ENCODE peak calls at places on chromosome 14, in nine cellular contexts. One of them, this sample, is unnamed.

GRCh38 chr14:55000381-55000780 is 26.5 kb downstream of the WDHD1 start:
- DNase-seq in RWPE1: no peak
- DNase-seq in T-helper 2 cell: peak
- DNase-seq in lung: no peak
- DNase-seq in ELR: no peak
- DNase-seq in activated T-cell treated with anti-CD3 and anti-CD28 coated beads for 1 hour: no peak
- DNase-seq in NCI-H510A treated with DMSO at 0.1 percent for 48 hours: no peak
- DNase-seq in Calu3: no peak
- DNase-seq in mucosa of gallbladder: no peak
- DNase-seq in this sample: no peak

GRCh38 chr14:103910262-103910935 is 17.9 kb upstream of the TDRD9 start:
- DNase-seq in RWPE1: peak
- DNase-seq in T-helper 2 cell: peak
- DNase-seq in lung: peak
- DNase-seq in ELR: peak
- DNase-seq in activated T-cell treated with anti-CD3 and anti-CD28 coated beads for 1 hour: peak
- DNase-seq in NCI-H510A treated with DMSO at 0.1 percent for 48 hours: peak
- DNase-seq in Calu3: peak
- DNase-seq in mucosa of gallbladder: peak
- DNase-seq in this sample: peak

GRCh38 chr14:101134161-101134631 is 230.7 kb upstream of the RTL1 start:
- DNase-seq in RWPE1: no peak
- DNase-seq in T-helper 2 cell: no peak
- DNase-seq in lung: peak
- DNase-seq in ELR: no peak
- DNase-seq in activated T-cell treated with anti-CD3 and anti-CD28 coated beads for 1 hour: no peak
- DNase-seq in NCI-H510A treated with DMSO at 0.1 percent for 48 hours: no peak
- DNase-seq in Calu3: no peak
- DNase-seq in mucosa of gallbladder: peak
- DNase-seq in this sample: no peak

GRCh38 chr14:22070119-22070982 is 396.7 kb upstream of the OR4E1 start:
- DNase-seq in RWPE1: peak
- DNase-seq in T-helper 2 cell: peak
- DNase-seq in lung: no peak
- DNase-seq in ELR: no peak
- DNase-seq in activated T-cell treated with anti-CD3 and anti-CD28 coated beads for 1 hour: peak
- DNase-seq in NCI-H510A treated with DMSO at 0.1 percent for 48 hours: no peak
- DNase-seq in Calu3: no peak
- DNase-seq in mucosa of gallbladder: no peak
- DNase-seq in this sample: peak

GRCh38 chr14:85934886-85935254 is 404.9 kb downstream of the FLRT2 start:
- DNase-seq in RWPE1: no peak
- DNase-seq in T-helper 2 cell: no peak
- DNase-seq in lung: no peak
- DNase-seq in ELR: no peak
- DNase-seq in activated T-cell treated with anti-CD3 and anti-CD28 coated beads for 1 hour: no peak
- DNase-seq in NCI-H510A treated with DMSO at 0.1 percent for 48 hours: no peak
- DNase-seq in Calu3: no peak
- DNase-seq in mucosa of gallbladder: no peak
- DNase-seq in this sample: no peak

GRCh38 chr14:74408870-74409269 is 17.1 kb downstream of the SYNDIG1L start:
- DNase-seq in RWPE1: no peak
- DNase-seq in T-helper 2 cell: no peak
- DNase-seq in lung: no peak
- DNase-seq in ELR: no peak
- DNase-seq in activated T-cell treated with anti-CD3 and anti-CD28 coated beads for 1 hour: no peak
- DNase-seq in NCI-H510A treated with DMSO at 0.1 percent for 48 hours: no peak
- DNase-seq in Calu3: no peak
- DNase-seq in mucosa of gallbladder: no peak
- DNase-seq in this sample: no peak

GRCh38 chr14:60183724-60184596 is 18.8 kb upstream of the DHRS7 start:
- DNase-seq in RWPE1: no peak
- DNase-seq in T-helper 2 cell: peak
- DNase-seq in lung: no peak
- DNase-seq in ELR: peak
- DNase-seq in activated T-cell treated with anti-CD3 and anti-CD28 coated beads for 1 hour: no peak
- DNase-seq in NCI-H510A treated with DMSO at 0.1 percent for 48 hours: peak
- DNase-seq in Calu3: peak
- DNase-seq in mucosa of gallbladder: peak
- DNase-seq in this sample: no peak

GRCh38 chr14:65495196-65495595 is 82.7 kb downstream of the FUT8 start:
- DNase-seq in RWPE1: no peak
- DNase-seq in T-helper 2 cell: no peak
- DNase-seq in lung: no peak
- DNase-seq in ELR: peak
- DNase-seq in activated T-cell treated with anti-CD3 and anti-CD28 coated beads for 1 hour: no peak
- DNase-seq in NCI-H510A treated with DMSO at 0.1 percent for 48 hours: no peak
- DNase-seq in Calu3: no peak
- DNase-seq in mucosa of gallbladder: no peak
- DNase-seq in this sample: no peak

GRCh38 chr14:74634481-74634880 is 22.4 kb upstream of the LTBP2 start:
- DNase-seq in RWPE1: no peak
- DNase-seq in T-helper 2 cell: no peak
- DNase-seq in lung: no peak
- DNase-seq in ELR: no peak
- DNase-seq in activated T-cell treated with anti-CD3 and anti-CD28 coated beads for 1 hour: no peak
- DNase-seq in NCI-H510A treated with DMSO at 0.1 percent for 48 hours: no peak
- DNase-seq in Calu3: no peak
- DNase-seq in mucosa of gallbladder: no peak
- DNase-seq in this sample: no peak

This sample was measured in central memory CD8-positive, alpha-beta T cell.